ENCODE peak calls at places on chromosomes 12 and 14, in four cellular contexts. C is NCI-H2081 treated with DMSO at 0.1 percent for 48 hours, H is iPS-NIHi11, M is neural progenitor cell. B is an unnamed sample.

GRCh38 chr12:7150841-7151240 is 20.7 kb downstream of the CLSTN3 start:
- DNase-seq in C (no peak), H (no peak), M (no peak), B (no peak)

GRCh38 chr12:109115758-109116610 is at the start of gene ACACB:
- DNase-seq in C (no peak), H (no peak), M (peak), B (no peak)

GRCh38 chr14:95146079-95146771 is 11.1 kb downstream of the DICER1 start:
- DNase-seq in C (no peak), H (no peak), M (no peak), B (no peak)

GRCh38 chr14:100533647-100534485 is 53.4 kb downstream of the BEGAIN start:
- DNase-seq in C (no peak), H (peak), M (no peak), B (no peak)

GRCh38 chr14:35909675-35910074 is 83.5 kb downstream of the BRMS1L start:
- DNase-seq in C (no peak), H (no peak), M (no peak), B (no peak)

GRCh38 chr12:56877195-56878009 is 56.8 kb downstream of the SDR9C7 start:
- DNase-seq in C (no peak), H (no peak), M (no peak), B (no peak)

GRCh38 chr14:21055473-21056117 is 2.0 kb upstream of the RNASE8 start:
- DNase-seq in C (no peak), H (no peak), M (no peak), B (no peak)

GRCh38 chr12:120110550-120111501 is 5.7 kb downstream of the RAB35 start:
- DNase-seq in C (no peak), H (peak), M (peak), B (no peak)

GRCh38 chr12:57046392-57046791 is 3.5 kb downstream of the MYO1A start:
- DNase-seq in C (no peak), H (no peak), M (no peak), B (no peak)

GRCh38 chr14:21768116-21768874 is 94.7 kb upstream of the OR4E1 start:
- DNase-seq in C (no peak), H (peak), M (peak), B (no peak)

GRCh38 chr14:49966304-49966809 is 73.5 kb downstream of the ARF6 start:
- DNase-seq in C (no peak), H (peak), M (peak), B (no peak)

GRCh38 chr12:122322501-122322900 is 56.2 kb upstream of the VPS33A start:
- DNase-seq in C (no peak), H (no peak), M (no peak), B (no peak)

GRCh38 chr12:68349921-68350606 is 17.9 kb upstream of the MDM1 start:
- DNase-seq in C (peak), H (no peak), M (no peak), B (peak)

GRCh38 chr14:26709019-26709418 is 111.2 kb upstream of the NOVA1 start:
- DNase-seq in C (no peak), H (no peak), M (no peak), B (no peak)

GRCh38 chr12:26287666-26288408 is 92.5 kb downstream of the SSPN start:
- DNase-seq in C (no peak), H (no peak), M (no peak), B (no peak)

GRCh38 chr12:62922539-62922938 is 12.4 kb downstream of the PPM1H start:
- DNase-seq in C (no peak), H (no peak), M (no peak), B (no peak)

GRCh38 chr12:46915861-46916260 is 90.1 kb upstream of the SLC38A4 start:
- DNase-seq in C (no peak), H (no peak), M (no peak), B (no peak)

GRCh38 chr12:114777052-114777451 is 93.1 kb upstream of the TBX3 start:
- DNase-seq in C (no peak), H (no peak), M (no peak), B (no peak)

GRCh38 chr14:77376380-77376770 is 519 bp downstream of the TMED8 start:
- DNase-seq in C (no peak), H (peak), M (peak), B (no peak)

GRCh38 chr12:8780389-8780788 is 42.0 kb upstream of the A2ML1 start:
- DNase-seq in C (no peak), H (peak), M (peak), B (no peak)

GRCh38 chr14:78790262-78790661 is 620.1 kb downstream of the NRXN3 start:
- DNase-seq in C (no peak), H (no peak), M (peak), B (no peak)

GRCh38 chr12:12717586-12718381 is 616 bp downstream of the CDKN1B start:
- DNase-seq in C (no peak), H (peak), M (peak), B (no peak)

GRCh38 chr12:40331886-40332285 is 107.1 kb downstream of the LRRK2 start:
- DNase-seq in C (no peak), H (no peak), M (no peak), B (no peak)

GRCh38 chr12:1630081-1630826 is 1.2 kb downstream of the WNT5B start:
- DNase-seq in C (no peak), H (peak), M (peak), B (no peak)

GRCh38 chr12:81573228-81573627 is 185.9 kb downstream of the PPFIA2 start:
- DNase-seq in C (no peak), H (no peak), M (no peak), B (no peak)

GRCh38 chr12:83158613-83159207 is 472.0 kb downstream of the TMTC2 start:
- DNase-seq in C (no peak), H (no peak), M (no peak), B (no peak)

GRCh38 chr12:49667319-49668090 is 39.7 kb downstream of the FMNL3 start:
- DNase-seq in C (no peak), H (no peak), M (no peak), B (no peak)

GRCh38 chr12:8950287-8950574 is 786 bp upstream of the M6PR start:
- DNase-seq in C (no peak), H (no peak), M (no peak), B (no peak)

GRCh38 chr14:86852530-86852929 is 1140.5 kb downstream of the GALC start:
- DNase-seq in C (no peak), H (no peak), M (no peak), B (no peak)